ENCODE peak calls at places on chromosomes 3 and 15, in five cellular contexts. C, B, X, V and R are unnamed samples.

GRCh38 chr15:67784057-67784781 is 41.1 kb upstream of the SKOR1 start:
- DNase-seq in C (no peak), B (no peak), X (no peak), V (no peak), R (no peak)

GRCh38 chr15:61050844-61051569 is 178.1 kb downstream of the RORA start:
- DNase-seq in C (no peak), B (no peak), X (peak; percentile 23), V (no peak), R (no peak)

GRCh38 chr3:187040637-187041361 is 98.5 kb downstream of the RPL39L start:
- DNase-seq in C (no peak), B (no peak), X (peak; percentile 39), V (no peak), R (no peak)

GRCh38 chr3:136250862-136251460 is 821 bp downstream of the PCCB start:
- DNase-seq in C (no peak), B (peak; percentile 85), X (peak; percentile 9), V (peak; percentile 51), R (no peak)

GRCh38 chr3:62601238-62601856 is 228.0 kb upstream of the FEZF2 start:
- DNase-seq in C (no peak), B (no peak), X (peak; percentile 75), V (no peak), R (no peak)

GRCh38 chr3:13004376-13004775 is 68.9 kb downstream of the IQSEC1 start:
- DNase-seq in C (no peak), B (no peak), X (no peak), V (no peak), R (no peak)

GRCh38 chr3:124699686-124700396 is 30.4 kb upstream of the UMPS start:
- DNase-seq in C (no peak), B (no peak), X (no peak), V (no peak), R (no peak)

GRCh38 chr3:11514191-11514770 is 129.4 kb downstream of the VGLL4 start:
- DNase-seq in C (no peak), B (no peak), X (peak; percentile 88), V (no peak), R (peak; percentile 55)

GRCh38 chr15:89052474-89052873 is 35.8 kb upstream of the ABHD2 start:
- DNase-seq in C (no peak), B (no peak), X (no peak), V (no peak), R (peak; percentile 48)

GRCh38 chr15:66815322-66815721 is 113.3 kb downstream of the SMAD6 start:
- DNase-seq in C (no peak), B (no peak), X (peak; percentile 76), V (no peak), R (no peak)

GRCh38 chr3:81716870-81717509 is 44.5 kb downstream of the GBE1 start:
- DNase-seq in C (no peak), B (no peak), X (peak; percentile 45), V (no peak), R (peak; percentile 83)

GRCh38 chr3:69294014-69294771 is 91.7 kb downstream of the FRMD4B start:
- DNase-seq in C (no peak), B (no peak), X (peak; percentile 64), V (no peak), R (peak; percentile 57)

GRCh38 chr15:88894348-88894818 is 961 bp downstream of the HAPLN3 start:
- DNase-seq in C (no peak), B (peak; percentile 83), X (peak; percentile 77), V (peak; percentile 63), R (no peak)

GRCh38 chr3:87766736-87767135 is 292.1 kb downstream of the CGGBP1 start:
- DNase-seq in C (no peak), B (no peak), X (peak; percentile 67), V (no peak), R (no peak)

GRCh38 chr3:138625707-138626365 is 17.3 kb downstream of the FAIM start:
- DNase-seq in C (no peak), B (no peak), X (peak; percentile 68), V (no peak), R (no peak)

GRCh38 chr15:60462027-60462426 is 16.9 kb downstream of the ICE2 start:
- DNase-seq in C (no peak), B (no peak), X (no peak), V (no peak), R (no peak)

GRCh38 chr3:195537995-195538394 is 5.1 kb downstream of the PPP1R2 start:
- DNase-seq in C (no peak), B (no peak), X (no peak), V (no peak), R (no peak)

DNA sequence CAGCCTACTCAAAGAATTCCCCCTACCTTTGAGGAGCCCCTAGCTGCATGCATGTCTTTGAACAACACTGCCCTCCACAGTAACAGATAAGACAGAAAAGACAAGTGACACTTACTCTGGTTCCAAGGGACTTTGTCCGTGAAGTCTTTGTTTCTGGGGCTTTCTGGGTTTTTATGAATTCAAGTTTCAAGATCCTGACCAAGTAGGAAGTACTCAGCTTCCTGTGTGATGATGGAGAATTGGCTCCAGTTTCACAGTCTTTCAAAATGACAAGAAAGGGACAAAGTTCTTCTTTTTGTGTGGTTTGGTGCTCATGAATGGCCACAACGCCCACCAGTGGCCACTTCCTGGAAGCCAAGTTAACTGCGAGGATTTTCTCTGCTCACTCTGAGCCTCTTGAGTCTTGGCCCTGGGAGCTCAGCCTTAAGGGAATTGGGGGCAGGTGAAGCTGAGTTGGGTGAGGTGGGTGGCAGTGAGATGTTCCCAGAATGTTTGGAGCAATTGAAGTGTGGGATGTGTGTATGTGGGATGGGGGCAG is at the start of gene CCR1:
- DNase-seq in C (no peak), B (peak; percentile 62), X (peak; percentile 78), V (no peak), R (no peak)
- TF ChIP-seq CTCF in C (peak; percentile 57), B (no peak), X (peak; percentile 94), V (no peak), R (peak; percentile 66)

GRCh38 chr3:52554026-52554755 is 17.8 kb downstream of the UQCC5 start:
- DNase-seq in C (no peak), B (no peak), X (no peak), V (no peak), R (no peak)

GRCh38 chr3:52551118-52551517 is 14.7 kb downstream of the UQCC5 start:
- DNase-seq in C (no peak), B (no peak), X (no peak), V (no peak), R (no peak)

GRCh38 chr3:52557011-52557410 is 20.6 kb downstream of the UQCC5 start:
- DNase-seq in C (no peak), B (no peak), X (no peak), V (no peak), R (no peak)

GRCh38 chr3:52555056-52555455 is 18.7 kb downstream of the UQCC5 start:
- DNase-seq in C (no peak), B (no peak), X (no peak), V (no peak), R (no peak)

GRCh38 chr3:52552089-52552488 is 15.7 kb downstream of the UQCC5 start:
- DNase-seq in C (no peak), B (no peak), X (no peak), V (no peak), R (no peak)
- H3K36me3 ChIP-seq in C (peaks cover 3% of the 10 kb centered on the region), B (peaks cover 6% of the 10 kb centered on the region), X (peaks cover 45% of the 10 kb centered on the region), V (no peaks in the 10 kb centered on the region), R (no peaks in the 10 kb centered on the region)

GRCh38 chr15:87478688-87479072 is 777.9 kb downstream of the NTRK3 start:
- DNase-seq in C (no peak), B (no peak), X (no peak), V (no peak), R (no peak)
- TF ChIP-seq CTCF in C (no peak), B (no peak), X (no peak), V (no peak), R (no peak)

GRCh38 chr3:47688488-47688887 is 93.2 kb downstream of the SMARCC1 start:
- DNase-seq in C (no peak), B (no peak), X (no peak), V (no peak), R (no peak)

GRCh38 chr3:47692158-47692557 is 89.5 kb downstream of the SMARCC1 start:
- DNase-seq in C (no peak), B (no peak), X (no peak), V (no peak), R (no peak)
- H3K36me3 ChIP-seq in C (peaks cover 18% of the 10 kb centered on the region), B (peaks cover 2% of the 10 kb centered on the region), X (peaks cover 51% of the 10 kb centered on the region), V (no peaks in the 10 kb centered on the region), R (no peaks in the 10 kb centered on the region)